ENCODE peak calls at places on chromosomes 16 and 17, in four cellular contexts. F is HepG2, B is K562, S is Panc1. D is an unnamed sample.

GRCh38 chr17:16417399-16417798 is 2.0 kb downstream of the TRPV2 start:
- DNase-seq in F (no peak), B (no peak), S (no peak), D (no peak)

GRCh38 chr17:28973414-28973813 is 22.1 kb upstream of the PHF12 start:
- DNase-seq in F (no peak), B (no peak), S (no peak), D (no peak)

GRCh38 chr17:42754782-42755181 is 6.2 kb upstream of the RAMP2 start:
- DNase-seq in F (no peak), B (no peak), S (no peak), D (no peak)

GRCh38 chr17:57142925-57143324 is 57.9 kb downstream of the AKAP1 start:
- DNase-seq in F (no peak), B (no peak), S (no peak), D (no peak)

GRCh38 chr17:17681187-17681743 is at the start of gene RAI1:
- DNase-seq in F (peak), B (peak), S (no peak), D (no peak)

GRCh38 chr16:1019934-1020305 is 38.4 kb downstream of the SOX8 start:
- DNase-seq in F (no peak), B (peak), S (no peak), D (no peak)

GRCh38 chr16:73028263-73028662 is 19.7 kb downstream of the ZFHX3 start:
- DNase-seq in F (no peak), B (no peak), S (no peak), D (no peak)

GRCh38 chr16:76574651-76575050 is 297.4 kb downstream of the CNTNAP4 start:
- DNase-seq in F (peak), B (no peak), S (no peak), D (no peak)

GRCh38 chr16:86044881-86045600 is 146.1 kb downstream of the IRF8 start:
- DNase-seq in F (no peak), B (peak), S (no peak), D (no peak)

GRCh38 chr17:74757502-74757901 is 9.1 kb downstream of the NHERF1 start:
- DNase-seq in F (no peak), B (no peak), S (no peak), D (no peak)

GRCh38 chr17:49966767-49967166 is 2.2 kb upstream of the DLX4 start:
- DNase-seq in F (no peak), B (no peak), S (no peak), D (no peak)

GRCh38 chr17:17375826-17376225 is 72.7 kb downstream of the NT5M start:
- DNase-seq in F (no peak), B (no peak), S (peak), D (no peak)

GRCh38 chr17:45306623-45307022 is 10.2 kb downstream of the MAP3K14 start:
- DNase-seq in F (no peak), B (no peak), S (no peak), D (no peak)

GRCh38 chr17:82037113-82037888 is at the start of gene DCXR:
- DNase-seq in F (peak), B (peak), S (peak), D (peak)

GRCh38 chr17:69575346-69575761 is 160.9 kb downstream of the MAP2K6 start:
- DNase-seq in F (no peak), B (no peak), S (no peak), D (no peak)

DNA sequence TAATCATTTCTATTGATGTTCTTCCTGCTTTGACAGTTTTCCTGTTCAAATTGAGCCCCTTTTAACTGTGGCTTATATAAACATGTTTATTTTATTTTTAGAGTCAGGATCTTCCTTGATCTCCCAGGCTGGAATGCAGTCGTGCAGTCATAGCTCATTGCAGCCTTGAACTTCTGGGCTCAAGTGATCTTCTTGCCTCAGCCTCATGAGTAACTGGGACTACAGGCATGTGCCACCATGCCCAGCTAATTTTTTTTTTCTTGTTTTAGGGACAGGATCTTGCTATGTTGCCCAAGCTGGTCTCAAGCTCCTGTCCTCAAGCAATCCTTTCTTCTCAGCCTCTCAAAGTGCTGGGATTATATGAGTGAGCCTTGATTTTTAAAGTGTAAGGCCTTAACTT is 14.7 kb downstream of the PHKB start:
- DNase-seq in F (peak), B (no peak), S (no peak), D (no peak)
- TF ChIP-seq TCF7L2 in F (no peak), B (no peak), S (no peak), D (no peak)

GRCh38 chr16:50519001-50519400 is 29.2 kb upstream of the NKD1 start:
- DNase-seq in F (no peak), B (no peak), S (no peak), D (no peak)
- TF ChIP-seq TCF7L2 in F (no peak), B (no peak), S (no peak), D (no peak)

DNA sequence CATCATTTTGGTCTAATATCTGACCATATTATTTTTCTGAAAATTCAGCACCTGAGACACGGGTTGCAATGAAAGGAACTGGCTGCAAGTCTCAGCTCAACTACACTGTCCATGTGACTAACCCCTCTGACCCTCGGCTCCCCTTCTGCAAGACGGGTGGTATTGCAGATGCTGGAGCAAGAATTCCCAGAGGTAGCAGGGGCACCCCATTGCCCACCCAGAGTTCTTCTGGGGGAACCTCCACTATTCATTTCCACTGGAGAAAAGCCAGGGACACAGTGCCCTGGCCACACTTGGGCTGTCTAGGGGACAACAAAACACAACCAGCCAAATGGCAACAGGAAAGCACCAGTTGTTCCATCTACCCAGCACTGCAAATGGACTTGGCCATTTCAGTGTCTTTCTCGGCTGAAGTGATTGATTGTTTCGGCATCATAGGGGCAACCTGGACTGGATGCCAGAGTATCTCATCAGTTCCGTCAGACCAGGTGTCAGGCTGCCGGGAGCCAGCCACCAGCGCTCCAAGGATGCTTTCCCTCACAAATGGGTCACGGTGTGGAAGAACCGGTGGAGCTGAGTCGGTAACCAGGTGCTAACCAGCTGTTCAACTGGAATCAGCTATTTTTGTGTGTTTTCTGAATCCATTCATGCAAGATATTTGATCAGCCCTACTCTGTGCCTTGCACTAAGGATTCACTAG is 58.1 kb downstream of the C16orf78 start:
- DNase-seq in F (no peak), B (no peak), S (no peak), D (no peak)
- TF ChIP-seq TCF7L2 in F (no peak), B (no peak), S (no peak), D (no peak)

GRCh38 chr17:19461139-19461538 is 50.1 kb downstream of the RNF112 start:
- DNase-seq in F (no peak), B (no peak), S (no peak), D (no peak)

GRCh38 chr17:19461681-19462080 is 50.6 kb downstream of the RNF112 start:
- DNase-seq in F (no peak), B (no peak), S (no peak), D (no peak)

GRCh38 chr17:19464033-19465026 is 53.3 kb downstream of the RNF112 start:
- DNase-seq in F (no peak), B (no peak), S (no peak), D (no peak)

GRCh38 chr17:19457830-19458271 is 46.8 kb downstream of the RNF112 start:
- DNase-seq in F (no peak), B (no peak), S (no peak), D (no peak)

DNA sequence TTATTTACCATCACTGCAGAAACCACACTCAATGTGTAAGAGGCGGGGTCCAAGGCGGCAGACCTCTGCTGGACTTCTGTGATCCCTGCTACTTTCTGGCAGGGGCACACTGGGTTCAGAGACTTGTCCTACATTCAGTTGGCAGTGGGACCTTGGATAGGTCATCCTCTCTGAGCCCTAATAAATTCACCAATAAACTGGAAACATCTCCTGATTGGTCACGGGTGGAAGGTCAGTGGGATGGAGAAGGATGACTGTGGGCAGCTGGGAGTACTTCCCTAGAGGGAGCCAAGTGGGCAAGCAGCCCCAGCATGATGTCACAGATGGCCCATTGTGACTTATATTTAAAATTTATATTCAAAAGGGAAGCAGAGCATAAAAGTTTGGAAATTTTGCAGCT is 49.7 kb downstream of the RNF112 start:
- DNase-seq in F (no peak), B (no peak), S (no peak), D (no peak)
- TF ChIP-seq TCF7L2 in F (no peak), B (no peak), S (no peak), D (no peak)

GRCh38 chr16:79698341-79698753 is 97.8 kb upstream of the MAF start:
- DNase-seq in F (no peak), B (no peak), S (no peak), D (no peak)
- TF ChIP-seq TCF7L2 in F (no peak), B (no peak), S (no peak), D (no peak)

DNA sequence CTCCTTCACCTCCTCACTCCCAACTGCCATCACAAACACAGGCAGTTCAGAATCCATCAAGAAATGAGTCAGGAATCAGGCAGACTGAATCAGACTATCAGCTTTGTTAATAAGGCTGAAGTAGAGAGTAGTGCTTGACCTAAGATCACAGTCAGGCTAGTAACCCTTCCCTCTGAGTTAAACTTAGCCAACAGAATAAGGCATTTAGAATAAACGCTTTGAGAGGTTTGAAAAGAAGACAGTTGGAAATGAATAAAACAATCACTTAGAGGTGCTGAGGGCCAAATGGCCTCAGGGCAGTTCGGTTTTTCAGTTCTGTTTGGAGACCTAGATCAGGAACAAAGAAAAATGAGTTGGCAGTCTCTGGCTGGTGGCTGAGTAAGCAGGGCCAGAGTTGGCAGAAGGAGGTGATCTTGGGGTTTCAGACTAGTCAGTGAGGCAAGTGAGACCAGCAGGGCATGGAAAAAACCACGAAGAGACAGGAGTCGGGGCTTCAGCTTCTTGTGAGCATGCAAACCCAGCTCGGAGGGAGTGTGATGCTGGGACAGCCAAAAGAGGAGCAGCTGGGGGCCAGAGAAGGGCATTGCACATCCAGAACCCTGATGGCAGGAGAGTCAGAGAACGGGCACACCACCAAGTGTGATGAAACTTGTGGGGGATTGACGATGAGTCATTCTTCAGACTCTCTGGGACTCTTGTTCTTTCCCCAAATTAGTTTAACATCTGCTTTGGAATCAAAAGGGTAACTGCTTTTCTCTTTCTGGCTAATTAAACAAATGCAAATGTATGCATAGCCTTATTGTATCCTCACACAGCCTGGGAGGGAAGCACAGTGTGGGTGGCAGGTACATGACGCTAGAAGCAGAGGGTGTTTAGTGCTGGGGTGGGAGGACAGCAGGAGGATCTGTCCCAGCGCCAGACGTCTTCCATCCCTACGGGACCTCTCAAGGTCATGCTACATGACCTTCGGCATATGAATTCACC is 54.8 kb downstream of the SPECC1 start:
- DNase-seq in F (no peak), B (no peak), S (peak), D (peak)
- TF ChIP-seq TCF7L2 in F (no peak), B (no peak), S (no peak), D (no peak)

DNA sequence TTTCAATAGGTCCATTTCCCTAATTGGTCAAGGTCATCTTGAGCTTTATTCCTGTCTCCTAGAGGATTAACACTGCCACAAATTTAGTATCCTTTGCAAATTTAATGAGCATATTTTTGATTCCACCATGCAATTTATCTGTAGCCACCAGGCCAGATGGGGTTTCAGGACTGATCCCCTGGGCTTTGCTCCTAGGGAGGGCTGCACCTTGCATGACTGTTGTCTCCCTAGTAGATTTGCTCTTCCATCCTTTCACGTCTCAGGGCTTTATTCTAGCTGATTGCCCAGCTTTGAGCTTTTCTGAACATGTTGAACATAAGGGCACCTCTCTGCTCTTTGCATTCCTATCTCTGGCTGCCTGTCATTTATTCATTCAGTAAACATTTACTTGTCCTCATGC is 7.7 kb upstream of the KCNH6 start:
- DNase-seq in F (no peak), B (no peak), S (no peak), D (no peak)
- TF ChIP-seq TCF7L2 in F (no peak), B (no peak), S (no peak), D (no peak)

GRCh38 chr16:75054556-75054947 is 55.7 kb downstream of the ZNRF1 start:
- DNase-seq in F (no peak), B (no peak), S (no peak), D (no peak)
- TF ChIP-seq TCF7L2 in F (no peak), B (no peak), S (no peak), D (no peak)

D was measured in HCT116.